ENCODE peak calls at places on chromosomes 2 and 18, in four cellular contexts. P is IMR-90, E is H9, G is H1. S is an unnamed sample.

GRCh38 chr18:74082476-74083070 is 65.1 kb downstream of the FBXO15 start:
- DNase-seq in P (peak; percentile 63), E (peak; percentile 91), G (peak; percentile 59), S (peak; percentile 82)

GRCh38 chr2:70087703-70088507 is 628 bp downstream of the PCBP1 start:
- DNase-seq in P (peak; percentile 58), E (peak; percentile 52), G (no peak), S (peak; percentile 73)

GRCh38 chr2:61575447-61575859 is 37.3 kb upstream of the XPO1 start:
- DNase-seq in P (no peak), E (no peak), G (no peak), S (peak; percentile 54)

GRCh38 chr2:59806486-59806885 is 747.0 kb downstream of the BCL11A start:
- DNase-seq in P (no peak), E (no peak), G (no peak), S (no peak)

GRCh38 chr2:148602918-148603561 is 41.5 kb upstream of the EPC2 start:
- DNase-seq in P (no peak), E (no peak), G (no peak), S (no peak)

GRCh38 chr2:109128466-109129355 is at the start of gene SH3RF3:
- DNase-seq in P (peak; percentile 53), E (peak; percentile 56), G (no peak), S (peak; percentile 65)

GRCh38 chr2:175004730-175004979 is 526 bp downstream of the CHN1 start:
- DNase-seq in P (no peak), E (peak; percentile 67), G (no peak), S (no peak)

GRCh38 chr2:190366248-190366753 is 22.9 kb downstream of the INPP1 start:
- DNase-seq in P (no peak), E (no peak), G (no peak), S (no peak)

GRCh38 chr2:144936442-144936841 is 416.5 kb upstream of the ZEB2 start:
- DNase-seq in P (no peak), E (no peak), G (no peak), S (no peak)

GRCh38 chr2:138081225-138082073 is 117.2 kb downstream of the HNMT start:
- DNase-seq in P (no peak), E (no peak), G (no peak), S (no peak)

GRCh38 chr2:7887441-7887840 is 794.4 kb upstream of the ID2 start:
- DNase-seq in P (no peak), E (no peak), G (no peak), S (no peak)

GRCh38 chr2:15733867-15734765 is 142.4 kb downstream of the DDX1 start:
- DNase-seq in P (peak; percentile 6), E (no peak), G (no peak), S (no peak)

GRCh38 chr2:195820373-195820772 is 163.3 kb downstream of the SLC39A10 start:
- DNase-seq in P (peak; percentile 77), E (no peak), G (no peak), S (peak; percentile 48)

GRCh38 chr18:44651453-44651852 is 29.2 kb upstream of the SETBP1 start:
- DNase-seq in P (peak; percentile 54), E (no peak), G (no peak), S (peak; percentile 98)

GRCh38 chr2:187959821-187960220 is 331.9 kb upstream of the GULP1 start:
- DNase-seq in P (peak; percentile 21), E (no peak), G (no peak), S (no peak)

GRCh38 chr18:79747156-79747845 is 50.4 kb upstream of the KCNG2 start:
- DNase-seq in P (no peak), E (no peak), G (no peak), S (no peak)

GRCh38 chr2:168583710-168584521 is 127.8 kb downstream of the CERS6 start:
- DNase-seq in P (peak; percentile 67), E (no peak), G (no peak), S (no peak)

GRCh38 chr2:15359716-15360531 is 201.2 kb downstream of the NBAS start:
- DNase-seq in P (peak; percentile 93), E (no peak), G (no peak), S (no peak)

GRCh38 chr2:46309052-46309953 is 12.1 kb downstream of the EPAS1 start:
- DNase-seq in P (peak; percentile 77), E (no peak), G (no peak), S (no peak)

GRCh38 chr2:41698787-41699422 is 348.9 kb upstream of the PKDCC start:
- DNase-seq in P (no peak), E (peak; percentile 70), G (peak; percentile 21), S (peak; percentile 47)

GRCh38 chr2:129777757-129778607 is 201.5 kb upstream of the RAB6C start:
- DNase-seq in P (no peak), E (peak; percentile 17), G (no peak), S (no peak)

DNA sequence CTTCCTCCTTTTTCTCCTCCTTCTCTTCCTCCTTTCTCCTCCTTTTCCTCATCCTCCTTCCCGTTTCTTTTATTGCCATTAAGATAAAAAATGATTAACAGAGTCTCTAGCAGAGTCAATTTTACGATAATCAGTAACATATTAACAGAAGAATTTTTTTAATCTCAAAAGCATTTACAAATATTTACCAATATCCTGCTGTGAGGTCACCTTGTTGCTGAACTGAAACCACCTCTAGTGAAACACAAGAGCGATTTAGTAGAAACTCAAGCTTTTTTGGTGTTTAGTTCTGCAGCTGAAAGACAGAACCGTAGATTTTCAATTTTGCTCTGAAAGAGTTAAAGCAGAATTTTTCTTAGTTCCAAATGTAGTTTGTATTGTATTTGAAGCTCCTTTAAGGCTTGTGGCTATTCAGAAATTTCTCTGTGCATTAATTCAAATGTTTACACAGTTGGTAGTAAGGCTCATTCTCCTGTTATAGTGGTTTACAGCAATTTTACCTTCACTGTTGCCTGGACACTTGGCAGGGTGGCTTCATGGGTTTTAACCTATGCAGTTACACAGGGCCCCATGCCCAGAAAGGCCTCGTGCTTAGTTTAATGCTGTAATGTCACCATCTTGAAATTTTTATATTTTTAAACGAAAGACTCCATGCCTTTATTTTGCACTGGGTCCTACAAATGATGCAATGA is 1106.6 kb upstream of the FAM98A start:
- DNase-seq in P (no peak), E (no peak), G (no peak), S (no peak)
- H4K5ac ChIP-seq in P (no peak overlapping the region), E (no peak overlapping the region), G (no peak overlapping the region), S (no peak overlapping the region)

GRCh38 chr2:120885311-120885710 is 149.6 kb downstream of the GLI2 start:
- DNase-seq in P (no peak), E (no peak), G (no peak), S (no peak)
- H4K5ac ChIP-seq in P (no peak overlapping the region), E (no peak overlapping the region), G (no peak overlapping the region), S (no peak overlapping the region)

DNA sequence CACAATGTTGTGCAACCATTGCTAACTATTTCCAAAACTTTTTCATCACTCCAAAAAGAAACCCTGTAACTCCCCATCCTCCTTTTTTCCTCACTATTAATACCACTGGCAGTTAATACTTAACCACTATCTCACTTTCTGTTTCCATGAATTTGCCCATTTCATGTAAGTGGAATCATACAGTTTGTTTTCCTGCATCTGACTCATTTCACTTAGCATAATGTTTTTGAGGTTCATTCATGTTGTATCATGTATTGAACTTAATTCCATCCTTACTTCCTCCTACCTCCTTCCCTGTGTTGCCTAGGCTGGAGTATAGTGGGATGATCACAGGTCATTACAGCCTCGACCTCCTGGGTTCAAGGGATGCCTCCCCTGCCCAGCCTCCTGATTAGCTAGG is 68.3 kb downstream of the FAM117B start:
- DNase-seq in P (peak; percentile 49), E (no peak), G (no peak), S (no peak)
- H4K5ac ChIP-seq in P (no peak overlapping the region), E (no peak overlapping the region), G (no peak overlapping the region), S (no peak overlapping the region)

GRCh38 chr2:237488295-237488694 is 1.2 kb downstream of the MLPH start:
- DNase-seq in P (no peak), E (no peak), G (no peak), S (no peak)
- H4K5ac ChIP-seq in P (no peak overlapping the region), E (no peak overlapping the region), G (no peak overlapping the region), S (no peak overlapping the region)

S was measured in mesendoderm.